ENCODE peak calls at places on chromosomes 6 and 20, in seven cellular contexts. K is IMR-90, Z is H9, C is neuronal stem cell, T is H1, L is trophoblast cell, B is mesendoderm. O is an unnamed sample.

GRCh38 chr6:46626228-46626909 is 26.2 kb downstream of the CYP39A1 start:
- DNase-seq in K (peak), Z (no peak), C (peak), T (no peak), L (no peak), B (peak), O (peak)

GRCh38 chr6:142846459-142846831 is 98.5 kb downstream of the HIVEP2 start:
- DNase-seq in K (peak), Z (no peak), C (no peak), T (no peak), L (peak), B (peak), O (peak)

GRCh38 chr6:125584468-125584939 is 164.9 kb upstream of the HEY2 start:
- DNase-seq in K (peak), Z (peak), C (peak), T (peak), L (peak), B (peak), O (peak)

GRCh38 chr20:59765599-59766177 is 161.3 kb downstream of the PHACTR3 start:
- DNase-seq in K (no peak), Z (peak), C (peak), T (no peak), L (no peak), B (peak), O (no peak)

GRCh38 chr6:39808934-39809333 is 16.8 kb downstream of the DAAM2 start:
- DNase-seq in K (no peak), Z (no peak), C (no peak), T (no peak), L (no peak), B (no peak), O (no peak)

GRCh38 chr6:60991427-60992028 is 1294.5 kb downstream of the KHDRBS2 start:
- DNase-seq in K (no peak), Z (no peak), C (no peak), T (no peak), L (no peak), B (no peak), O (no peak)

GRCh38 chr6:41713650-41714291 is 21.6 kb downstream of the TFEB start:
- DNase-seq in K (no peak), Z (no peak), C (no peak), T (no peak), L (no peak), B (no peak), O (no peak)

GRCh38 chr6:53615633-53616449 is 49.7 kb downstream of the KLHL31 start:
- DNase-seq in K (peak), Z (no peak), C (no peak), T (no peak), L (no peak), B (peak), O (no peak)

GRCh38 chr6:135254471-135254870 is 73.4 kb downstream of the MYB start:
- DNase-seq in K (no peak), Z (no peak), C (no peak), T (no peak), L (no peak), B (no peak), O (no peak)

GRCh38 chr6:17352302-17352701 is 41.1 kb upstream of the CAP2 start:
- DNase-seq in K (peak), Z (no peak), C (no peak), T (no peak), L (peak), B (no peak), O (peak)

GRCh38 chr6:69391106-69391505 is 405.7 kb downstream of the LMBRD1 start:
- DNase-seq in K (no peak), Z (no peak), C (no peak), T (no peak), L (no peak), B (no peak), O (peak)

GRCh38 chr20:52438326-52438963 is 246.9 kb upstream of the ZFP64 start:
- DNase-seq in K (no peak), Z (no peak), C (no peak), T (peak), L (no peak), B (peak), O (no peak)

GRCh38 chr6:99501762-99502161 is 13.5 kb downstream of the USP45 start:
- DNase-seq in K (peak), Z (no peak), C (no peak), T (no peak), L (no peak), B (no peak), O (peak)

GRCh38 chr6:142702501-142703460 is 242.2 kb downstream of the HIVEP2 start:
- DNase-seq in K (no peak), Z (no peak), C (no peak), T (no peak), L (peak), B (peak), O (no peak)

GRCh38 chr20:58188496-58188895 is 40.0 kb downstream of the ANKRD60 start:
- DNase-seq in K (no peak), Z (peak), C (no peak), T (no peak), L (no peak), B (peak), O (no peak)

GRCh38 chr6:97218912-97219311 is 64.1 kb downstream of the MMS22L start:
- DNase-seq in K (no peak), Z (no peak), C (no peak), T (no peak), L (no peak), B (peak), O (no peak)

GRCh38 chr6:160933256-160933655 is 58.3 kb upstream of the MAP3K4 start:
- DNase-seq in K (no peak), Z (peak), C (no peak), T (no peak), L (no peak), B (peak), O (no peak)

GRCh38 chr6:131013495-131013894 is 49.5 kb downstream of the EPB41L2 start:
- DNase-seq in K (peak), Z (no peak), C (no peak), T (no peak), L (no peak), B (no peak), O (peak)

GRCh38 chr6:129055796-129056195 is 172.9 kb downstream of the LAMA2 start:
- DNase-seq in K (no peak), Z (no peak), C (no peak), T (no peak), L (no peak), B (no peak), O (no peak)

GRCh38 chr6:121549741-121550140 is 114.3 kb downstream of the GJA1 start:
- DNase-seq in K (peak), Z (no peak), C (no peak), T (no peak), L (peak), B (no peak), O (peak)

GRCh38 chr20:58660855-58661254 is 9.8 kb downstream of the STX16 start:
- DNase-seq in K (no peak), Z (no peak), C (no peak), T (peak), L (no peak), B (no peak), O (no peak)

GRCh38 chr20:56392282-56393132 is at the start of gene CSTF1:
- DNase-seq in K (peak), Z (peak), C (peak), T (peak), L (peak), B (peak), O (peak)

GRCh38 chr6:141467881-141468280 is 664.8 kb upstream of the GJE1 start:
- DNase-seq in K (no peak), Z (no peak), C (no peak), T (no peak), L (no peak), B (peak), O (peak)

GRCh38 chr6:94651239-94651638 is 926.1 kb upstream of the MANEA start:
- DNase-seq in K (no peak), Z (no peak), C (no peak), T (no peak), L (no peak), B (no peak), O (no peak)

GRCh38 chr6:157046776-157047175 is 269.6 kb downstream of the ARID1B start:
- DNase-seq in K (peak), Z (no peak), C (no peak), T (no peak), L (no peak), B (no peak), O (no peak)

GRCh38 chr6:116108836-116109235 is 8.2 kb downstream of the NT5DC1 start:
- DNase-seq in K (no peak), Z (no peak), C (no peak), T (no peak), L (no peak), B (peak), O (peak)

GRCh38 chr6:41442800-41443501 is 103.2 kb upstream of the FOXP4 start:
- DNase-seq in K (peak), Z (peak), C (no peak), T (peak), L (no peak), B (peak), O (peak)

GRCh38 chr6:25492951-25493350 is 159.1 kb upstream of the SCGN start:
- DNase-seq in K (no peak), Z (no peak), C (no peak), T (no peak), L (no peak), B (no peak), O (no peak)

GRCh38 chr20:1370548-1371110 is 22.2 kb downstream of the FKBP1A start:
- DNase-seq in K (peak), Z (no peak), C (no peak), T (no peak), L (no peak), B (no peak), O (peak)

GRCh38 chr6:4180653-4181255 is 45.4 kb upstream of the ECI2 start:
- DNase-seq in K (peak), Z (no peak), C (peak), T (no peak), L (no peak), B (peak), O (peak)

GRCh38 chr6:51777631-51778030 is 309.8 kb downstream of the PKHD1 start:
- DNase-seq in K (no peak), Z (no peak), C (no peak), T (no peak), L (no peak), B (no peak), O (no peak)

GRCh38 chr6:51778666-51779065 is 308.7 kb downstream of the PKHD1 start:
- DNase-seq in K (no peak), Z (no peak), C (no peak), T (no peak), L (no peak), B (no peak), O (no peak)

DNA sequence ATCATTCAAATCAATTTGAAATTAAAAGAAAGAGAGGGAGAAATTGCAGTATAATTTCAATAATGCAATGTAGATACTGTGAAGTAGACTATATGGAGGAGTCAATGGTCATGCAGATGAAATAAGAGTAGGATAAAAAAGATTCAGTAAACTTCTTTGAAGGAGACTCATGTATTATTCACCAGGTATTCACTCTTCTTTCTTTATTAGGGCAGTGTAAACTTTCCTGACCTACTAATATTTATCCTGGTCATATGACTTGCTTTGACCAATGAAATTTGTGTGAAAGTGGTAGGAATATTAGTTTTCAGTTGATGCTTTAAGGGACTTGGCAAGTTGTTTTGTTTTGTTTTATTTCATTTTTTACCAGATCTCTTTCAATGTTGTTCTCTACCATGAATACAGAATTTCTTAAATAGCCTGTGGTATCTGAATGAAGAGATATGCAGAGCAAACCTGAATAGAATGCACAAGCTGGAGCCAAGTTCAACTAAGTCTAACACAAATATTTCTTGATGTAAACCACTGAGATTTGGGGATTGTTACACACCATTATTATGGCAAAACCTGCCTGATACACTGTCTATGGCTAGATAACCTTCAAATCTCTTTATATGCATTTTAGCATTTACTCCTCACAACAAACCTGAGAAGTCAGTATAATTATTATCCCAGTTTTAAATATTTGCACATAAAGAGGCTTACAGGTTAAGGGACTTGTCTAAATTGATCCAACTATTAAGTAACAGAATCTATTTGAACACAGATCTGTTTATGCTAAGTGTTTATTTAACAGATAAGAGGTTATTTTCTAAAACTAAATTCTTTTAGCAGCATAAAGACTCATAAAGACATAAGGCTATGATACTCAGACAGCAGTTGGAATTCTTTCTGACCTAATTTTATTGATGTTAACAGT is 311.2 kb downstream of the PKHD1 start:
- DNase-seq in K (no peak), Z (no peak), C (no peak), T (no peak), L (no peak), B (no peak), O (no peak)
- H2BK5ac ChIP-seq in K (no peak), Z (no peak), C (no peak), T (no peak), L (no peak), B (no peak), O (no peak)

DNA sequence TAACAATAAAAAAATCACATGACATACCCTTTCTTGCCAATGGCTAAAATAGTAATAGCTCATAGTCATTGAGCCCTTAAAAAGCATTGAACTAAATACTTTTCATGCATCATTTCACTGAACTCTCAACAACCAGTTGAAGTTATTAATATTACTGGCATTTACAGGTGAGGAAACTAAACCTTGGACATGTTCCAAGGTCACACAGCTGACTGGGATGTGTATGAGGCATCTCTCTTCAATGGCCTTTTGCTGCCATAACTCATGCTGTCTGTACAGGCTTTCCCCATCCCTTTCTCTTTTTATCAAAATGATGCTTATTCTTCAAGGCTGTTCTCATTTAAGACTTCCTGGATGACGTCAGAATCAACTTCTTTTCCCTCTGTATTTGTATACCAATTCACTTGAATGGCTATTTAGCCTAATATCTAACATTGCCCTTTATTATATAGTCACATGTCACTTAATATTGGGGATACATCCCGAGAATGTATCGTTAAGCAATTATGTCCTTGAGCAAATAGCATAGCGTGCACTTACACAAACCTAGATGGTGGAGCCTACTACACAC is 476.4 kb downstream of the KIF16B start:
- DNase-seq in K (no peak), Z (no peak), C (no peak), T (no peak), L (no peak), B (no peak), O (no peak)
- H2BK120ac ChIP-seq in K (no peak), Z (no peak), C (no peak), T (no peak), L (no peak), B (no peak), O (no peak)

GRCh38 chr6:82902290-82902689 is 163.4 kb downstream of the UBE3D start:
- DNase-seq in K (no peak), Z (no peak), C (no peak), T (no peak), L (no peak), B (no peak), O (no peak)
- H3K4ac ChIP-seq in K (no peak), Z (no peak), C (no peak), T (no peak), L (no peak), B (no peak), O (no peak)

DNA sequence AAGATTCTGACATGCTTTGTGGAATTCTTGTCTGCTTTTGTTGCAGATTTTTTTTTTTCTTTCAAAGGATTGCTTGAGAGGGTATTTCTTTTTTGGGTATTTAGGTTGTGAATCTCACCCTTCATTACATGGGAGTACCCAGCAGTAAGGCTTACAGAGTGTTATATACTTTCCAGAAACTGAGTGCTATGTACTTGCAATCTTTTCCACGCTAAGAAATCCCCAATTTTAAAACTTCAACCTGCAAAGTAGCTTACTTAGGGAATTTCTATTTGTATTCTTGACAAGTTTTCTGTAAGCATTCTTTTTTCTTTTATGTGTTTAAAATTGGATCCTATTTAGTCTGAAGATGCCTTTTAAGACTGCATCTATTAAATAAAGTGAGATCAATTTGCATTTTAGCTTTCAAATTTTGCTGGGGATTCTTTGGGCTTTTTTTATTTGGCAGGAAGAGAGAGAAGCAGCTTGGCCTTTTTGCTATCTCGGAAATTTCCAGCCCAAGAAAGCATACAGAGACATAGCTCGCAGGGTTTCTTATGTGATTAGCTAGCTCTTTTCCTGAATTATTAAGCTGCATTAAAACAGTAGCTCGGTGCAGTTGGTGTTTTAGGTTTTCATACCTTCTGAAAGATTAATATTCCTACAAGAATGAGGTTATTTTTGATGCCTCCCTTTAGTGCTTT is 42.6 kb downstream of the KCNS1 start:
- DNase-seq in K (no peak), Z (no peak), C (no peak), T (no peak), L (no peak), B (no peak), O (no peak)
- H2BK5ac ChIP-seq in K (no peak), Z (no peak), C (no peak), T (no peak), L (no peak), B (no peak), O (no peak)

GRCh38 chr6:1108198-1108597 is 203.7 kb upstream of the FOXQ1 start:
- DNase-seq in K (no peak), Z (no peak), C (no peak), T (no peak), L (no peak), B (no peak), O (no peak)
- H2BK120ac ChIP-seq in K (no peak), Z (no peak), C (no peak), T (no peak), L (no peak), B (no peak), O (no peak)

O was measured in mesenchymal stem cell.